ENCODE peak calls at places on chromosomes 4 and X, in seven cellular contexts. V, G, Q, H, L, D and F are unnamed samples.
A peak's percentile ranks its signal among the peaks of the same experiment; 100 is the strongest.

GRCh38 chr4:89482248-89482647 is 174.6 kb upstream of the GPRIN3 start:
- DNase-seq in H (no peak), G (peak; percentile 63), Q (peak; percentile 20), D (no peak), V (peak; percentile 18), L (no peak), F (no peak)

GRCh38 chr4:8580321-8581093 is at the start of gene GPR78:
- DNase-seq in D (no peak), L (no peak), V (peak; percentile 19), H (peak; percentile 55), Q (no peak), G (peak; percentile 52), F (no peak)

GRCh38 chr4:37490391-37491347 is 195.5 kb downstream of the RELL1 start:
- DNase-seq in Q (no peak), G (no peak), H (no peak), D (no peak), V (no peak), L (no peak), F (no peak)

GRCh38 chr4:145939856-145940255 is 1.2 kb upstream of the ZNF827 start:
- DNase-seq in D (no peak), H (no peak), V (no peak), Q (no peak), L (no peak), G (no peak), F (no peak)

GRCh38 chr4:104491396-104491821 is 3.3 kb downstream of the CXXC4 start:
- DNase-seq in D (no peak), H (no peak), V (peak; percentile 78), Q (peak; percentile 65), L (peak; percentile 5), G (peak; percentile 15), F (no peak)

GRCh38 chrX:77788050-77788449 is 2.0 kb upstream of the ATRX start:
- DNase-seq in H (no peak), Q (peak; percentile 37), V (peak; percentile 48), D (peak; percentile 20), L (no peak), G (peak; percentile 24), F (no peak)

GRCh38 chr4:173046818-173047217 is 121.8 kb upstream of the GALNT7 start:
- DNase-seq in V (no peak), H (no peak), L (no peak), D (no peak), G (no peak), Q (no peak), F (no peak)

GRCh38 chr4:183493246-183493645 is 11.6 kb upstream of the ING2 start:
- DNase-seq in L (no peak), V (no peak), H (no peak), G (no peak), Q (no peak), D (no peak), F (no peak)

GRCh38 chr4:125958519-125958918 is 643.8 kb downstream of the FAT4 start:
- DNase-seq in H (no peak), G (no peak), L (no peak), Q (no peak), V (no peak), D (no peak), F (no peak)

GRCh38 chrX:13699183-13699826 is 10.4 kb downstream of the RAB9A start:
- DNase-seq in V (peak; percentile 31), G (no peak), Q (no peak), H (no peak), L (no peak), D (no peak), F (no peak)

GRCh38 chr4:106034751-106035150 is 139.5 kb downstream of the NPNT start:
- DNase-seq in Q (no peak), G (no peak), H (no peak), D (no peak), V (no peak), L (no peak), F (no peak)

GRCh38 chr4:1218892-1219552 is 29.9 kb downstream of the CTBP1 start:
- DNase-seq in H (no peak), L (no peak), D (no peak), Q (peak; percentile 33), G (no peak), V (peak; percentile 44), F (no peak)

GRCh38 chr4:156931267-156931666 is 40.3 kb downstream of the PDGFC start:
- DNase-seq in H (no peak), V (no peak), D (peak; percentile 57), G (peak; percentile 66), L (no peak), Q (no peak), F (no peak)

GRCh38 chrX:37955273-37955672 is 51.1 kb upstream of the SYTL5 start:
- DNase-seq in V (no peak), L (no peak), Q (no peak), H (no peak), G (no peak), D (no peak), F (no peak)

GRCh38 chrX:4435905-4436304 is 722.5 kb upstream of the PRKX start:
- DNase-seq in Q (no peak), H (no peak), L (no peak), V (no peak), G (no peak), D (no peak), F (no peak)

GRCh38 chr4:176735300-176735699 is 57.4 kb downstream of the VEGFC start:
- DNase-seq in L (no peak), G (peak; percentile 25), V (no peak), D (peak; percentile 21), H (no peak), Q (no peak), F (no peak)

GRCh38 chr4:116092961-116093360 is 979.5 kb upstream of the NDST4 start:
- DNase-seq in H (no peak), V (no peak), Q (no peak), G (no peak), D (no peak), L (no peak), F (no peak)

GRCh38 chr4:99657801-99658200 is at the start of gene C4orf54:
- DNase-seq in L (no peak), D (no peak), H (no peak), Q (no peak), V (no peak), G (no peak), F (no peak)

GRCh38 chr4:56241500-56241899 is 145.8 kb downstream of the AASDH start:
- DNase-seq in G (no peak), D (no peak), L (no peak), V (no peak), Q (no peak), H (no peak), F (no peak)

GRCh38 chr4:109990307-109991257 is 77.9 kb downstream of the EGF start:
- DNase-seq in V (no peak), Q (peak; percentile 36), H (no peak), L (no peak), G (no peak), D (no peak), F (no peak)

GRCh38 chr4:174318829-174319764 is 35.4 kb downstream of the CEP44 start:
- DNase-seq in G (peak; percentile 50), L (no peak), D (no peak), H (no peak), Q (peak; percentile 13), V (peak; percentile 24), F (no peak)

GRCh38 chr4:163493643-163494359 is 689 bp upstream of the TMA16 start:
- DNase-seq in G (no peak), V (peak; percentile 7), L (no peak), H (no peak), D (no peak), Q (peak; percentile 44), F (no peak)

GRCh38 chr4:176359590-176359989 is 39.8 kb downstream of the SPCS3 start:
- DNase-seq in Q (no peak), V (no peak), G (peak; percentile 20), L (no peak), H (no peak), D (peak; percentile 74), F (no peak)

GRCh38 chrX:30141966-30142365 is 73.4 kb upstream of the MAGEB2 start:
- DNase-seq in H (no peak), Q (peak; percentile 12), G (peak; percentile 54), D (no peak), L (no peak), V (no peak), F (no peak)